ENCODE peak calls at places on chromosomes 13 and 19, in nine cellular contexts. O is PC-3, F is brain microvascular endothelial cell, Y is HFF-Myc, J is GM23248, S is skeletal muscle cell, K is HCT116, T is fibroblast of the aortic adventitia, Q is neuronal stem cell. E is an unnamed sample.

GRCh38 chr19:5536337-5536894 is 31.3 kb downstream of the TINCR start:
- DNase-seq in F (peak; percentile 25), S (no peak), Y (no peak), T (peak; percentile 42), O (peak; percentile 48), Q (peak; percentile 85), K (peak; percentile 51), J (peak; percentile 65), E (peak; percentile 79)

GRCh38 chr13:34847751-34848150 is 94.3 kb upstream of the NBEA start:
- DNase-seq in T (no peak), O (peak; percentile 43), K (no peak), F (no peak), Q (no peak), S (no peak), J (no peak), Y (no peak), E (no peak)

GRCh38 chr13:47230155-47230554 is 333.3 kb upstream of the HTR2A start:
- DNase-seq in Y (no peak), K (no peak), F (no peak), Q (no peak), J (peak; percentile 17), T (no peak), S (no peak), O (no peak), E (no peak)

GRCh38 chr19:4697304-4697703 is 26.3 kb downstream of the DPP9 start:
- DNase-seq in O (no peak), S (no peak), J (no peak), K (no peak), Y (no peak), T (no peak), Q (no peak), F (no peak), E (no peak)

GRCh38 chr19:57803594-57804325 is 11.0 kb downstream of the ZNF552 start:
- DNase-seq in T (peak; percentile 66), S (peak; percentile 56), Q (peak; percentile 91), Y (peak; percentile 48), O (peak; percentile 54), K (peak; percentile 12), J (peak; percentile 78), F (peak; percentile 77), E (no peak)

GRCh38 chr19:16566161-16566560 is 6.1 kb downstream of the SLC35E1 start:
- DNase-seq in Q (no peak), Y (no peak), S (no peak), T (no peak), O (no peak), K (no peak), F (no peak), J (no peak), E (no peak)

GRCh38 chr13:35695411-35695810 is 218.9 kb upstream of the MAB21L1 start:
- DNase-seq in T (no peak), K (no peak), Q (no peak), Y (no peak), O (no peak), J (no peak), S (no peak), F (no peak), E (no peak)

GRCh38 chr19:16449330-16449961 is 22.3 kb downstream of the EPS15L1 start:
- DNase-seq in Y (no peak), Q (no peak), O (peak; percentile 6), K (no peak), F (no peak), T (no peak), S (no peak), J (peak; percentile 23), E (no peak)

GRCh38 chr13:32947886-32948285 is 68.3 kb upstream of the KL start:
- DNase-seq in O (no peak), K (no peak), Q (no peak), F (no peak), S (no peak), Y (no peak), J (no peak), T (no peak), E (no peak)

GRCh38 chr13:84645196-84646071 is 763.2 kb upstream of the SLITRK1 start:
- DNase-seq in S (no peak), Y (no peak), O (no peak), F (no peak), J (peak; percentile 81), Q (no peak), K (no peak), T (peak; percentile 92), E (no peak)

GRCh38 chr19:32814046-32814445 is 55.5 kb downstream of the SLC7A9 start:
- DNase-seq in J (peak; percentile 10), K (no peak), S (no peak), T (no peak), Q (no peak), F (no peak), O (no peak), Y (no peak), E (no peak)

GRCh38 chr19:55258476-55258827 is 365 bp downstream of the PPP6R1 start:
- DNase-seq in Q (no peak), J (peak; percentile 52), O (no peak), S (no peak), Y (no peak), K (no peak), F (no peak), T (no peak), E (peak; percentile 31)

GRCh38 chr13:41610426-41610825 is 153.1 kb downstream of the RGCC start:
- DNase-seq in K (no peak), J (peak; percentile 91), T (peak; percentile 82), O (peak; percentile 91), S (peak; percentile 84), F (peak; percentile 76), Y (peak; percentile 79), Q (no peak), E (peak; percentile 56)

GRCh38 chr19:7337380-7338194 is 11.2 kb upstream of the ARHGEF18 start:
- DNase-seq in O (no peak), Y (no peak), F (no peak), Q (no peak), S (no peak), T (no peak), K (no peak), J (no peak), E (no peak)
- H3K4me3 ChIP-seq in O (no peak overlapping the region), Y (no peak overlapping the region), F (no peak overlapping the region), Q (no peak overlapping the region), S (no peak overlapping the region), T (no peak overlapping the region), K (no peak overlapping the region), J (no peak overlapping the region), E (no peak overlapping the region)

DNA sequence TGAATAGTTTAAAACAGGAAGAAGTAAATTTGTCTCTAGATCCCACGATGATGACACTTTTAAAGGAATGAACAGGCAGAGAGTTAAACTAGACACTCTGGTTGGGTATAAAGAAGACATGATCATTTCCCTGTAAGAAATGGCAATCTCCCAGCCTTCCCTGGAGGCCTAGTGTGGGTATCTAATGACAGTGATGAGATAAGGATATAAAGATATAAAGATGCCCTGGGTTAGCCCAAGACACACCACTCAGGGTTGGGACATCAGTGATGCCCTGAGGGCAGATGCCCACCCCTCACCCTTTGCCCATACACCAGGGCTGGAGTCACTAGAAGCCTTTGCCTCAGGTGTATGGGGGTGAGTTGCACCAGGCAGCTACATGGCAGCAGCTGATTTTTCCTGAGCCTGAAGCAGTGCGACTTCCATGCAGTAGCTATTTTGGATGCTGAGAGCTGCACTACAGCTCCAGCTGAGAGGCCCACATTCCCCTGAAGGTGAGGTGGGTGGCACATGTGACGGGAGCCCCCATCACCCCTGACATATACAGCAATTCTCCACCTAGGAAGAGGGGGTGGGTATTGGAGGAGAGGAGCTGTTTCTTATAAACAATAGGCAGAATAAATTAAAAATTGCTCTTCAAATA is 177.5 kb downstream of the NDFIP2 start:
- DNase-seq in K (no peak), J (no peak), F (no peak), O (no peak), Q (no peak), T (no peak), Y (no peak), S (no peak), E (no peak)
- H3K4me3 ChIP-seq in K (no peak overlapping the region), J (no peak overlapping the region), F (no peak overlapping the region), O (no peak overlapping the region), Q (peak overlapping the region; percentile 22), T (no peak overlapping the region), Y (no peak overlapping the region), S (no peak overlapping the region), E (peak overlapping the region; percentile 8)

GRCh38 chr13:99305180-99305965 is 1.8 kb downstream of the GPR183 start:
- DNase-seq in O (no peak), T (no peak), Q (no peak), J (no peak), F (no peak), S (no peak), K (no peak), Y (no peak), E (no peak)

GRCh38 chr13:99304541-99304940 is 2.7 kb downstream of the GPR183 start:
- DNase-seq in J (no peak), S (no peak), T (no peak), Y (no peak), F (no peak), K (no peak), Q (no peak), O (no peak), E (no peak)

GRCh38 chr13:99307648-99308339 is 595 bp upstream of the GPR183 start:
- DNase-seq in Q (no peak), J (peak; percentile 91), S (no peak), T (peak; percentile 61), F (peak; percentile 88), Y (no peak), K (no peak), O (peak; percentile 53), E (no peak)

GRCh38 chr13:99308481-99309087 is 1.4 kb upstream of the GPR183 start:
- DNase-seq in Q (no peak), K (no peak), Y (no peak), F (peak; percentile 59), T (peak; percentile 48), S (no peak), J (peak; percentile 83), O (no peak), E (no peak)

GRCh38 chr13:99307247-99307646 is at the start of gene GPR183:
- DNase-seq in K (no peak), T (no peak), Q (no peak), O (no peak), Y (no peak), F (peak; percentile 53), J (peak; percentile 46), S (no peak), E (no peak)
- H3K4me3 ChIP-seq in K (no peak within 1 kb of the TSS), T (no peak within 1 kb of the TSS), Q (no peak within 1 kb of the TSS), O (no peak within 1 kb of the TSS), Y (no peak within 1 kb of the TSS), F (no peak within 1 kb of the TSS), J (peak within 1 kb of the TSS; percentile 9), S (no peak within 1 kb of the TSS), E (peak within 1 kb of the TSS; percentile 16)

DNA sequence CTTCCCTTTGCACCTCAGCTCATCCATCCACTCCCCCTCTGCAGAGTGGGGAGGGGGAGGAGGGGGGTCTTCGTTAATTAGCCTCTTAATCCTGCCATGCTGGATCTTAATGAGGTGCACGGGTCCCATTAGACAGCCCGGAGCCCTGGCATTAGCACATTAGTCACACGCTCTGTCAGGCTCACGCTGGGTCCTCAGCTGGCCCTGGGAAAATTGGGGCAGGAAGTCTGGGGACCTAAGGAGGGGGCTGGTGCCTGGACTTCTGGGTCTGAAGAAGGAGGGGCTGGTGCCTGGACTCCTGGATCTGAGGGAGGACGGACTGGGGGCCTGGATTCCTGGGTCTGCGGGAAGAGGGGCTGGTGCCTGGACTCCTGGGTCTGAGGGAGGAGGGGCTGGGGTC is 444 bp upstream of the NCCRP1 start:
- DNase-seq in Q (peak; percentile 57), F (no peak), Y (no peak), K (no peak), J (no peak), T (no peak), O (no peak), S (no peak), E (no peak)
- H3K4me3 ChIP-seq in Q (no peak overlapping the region), F (no peak overlapping the region), Y (no peak overlapping the region), K (no peak overlapping the region), J (no peak overlapping the region), T (no peak overlapping the region), O (no peak overlapping the region), S (no peak overlapping the region), E (no peak overlapping the region)